ENCODE peak calls at places on chromosomes 16 and 17, in nine cellular contexts. I is sigmoid colon, W is GM12891, B is stomach, H is GM23338, F is prostate gland, A is breast epithelium, P is SK-N-MC, Z is SK-N-SH. O is an unnamed sample.

GRCh38 chr16:72848759-72849664 is 198.9 kb downstream of the ZFHX3 start:
- DNase-seq in I (peak; percentile 94), W (no peak), B (peak; percentile 92), H (no peak), F (peak; percentile 86), A (peak; percentile 84), P (no peak), Z (peak; percentile 82), O (no peak)

GRCh38 chr17:82121660-82122629 is 23.9 kb upstream of the FASN start:
- DNase-seq in I (no peak), W (no peak), B (no peak), H (no peak), F (no peak), A (no peak), P (no peak), Z (peak; percentile 55), O (no peak)

GRCh38 chr16:17364319-17365210 is 106.2 kb downstream of the XYLT1 start:
- DNase-seq in I (no peak), W (no peak), B (no peak), H (no peak), F (peak; percentile 53), A (no peak), P (peak; percentile 22), Z (peak; percentile 25), O (no peak)

GRCh38 chr17:52930145-52930544 is 771.6 kb upstream of the CA10 start:
- DNase-seq in I (no peak), W (no peak), B (no peak), H (no peak), F (no peak), A (no peak), P (no peak), Z (no peak), O (no peak)

GRCh38 chr16:77675464-77676324 is 46.6 kb upstream of the NUDT7 start:
- DNase-seq in I (peak; percentile 78), W (peak; percentile 51), B (peak; percentile 69), H (peak; percentile 86), F (peak; percentile 75), A (peak; percentile 62), P (no peak), Z (peak; percentile 79), O (no peak)

GRCh38 chr16:85483424-85483823 is 129.7 kb upstream of the GSE1 start:
- DNase-seq in I (no peak), W (no peak), B (no peak), H (no peak), F (no peak), A (no peak), P (no peak), Z (no peak), O (no peak)

GRCh38 chr17:54976316-54976715 is 7.8 kb downstream of the STXBP4 start:
- DNase-seq in I (no peak), W (no peak), B (no peak), H (no peak), F (no peak), A (no peak), P (no peak), Z (no peak), O (no peak)

GRCh38 chr16:89170346-89171215 is 967 bp upstream of the CDH15 start:
- DNase-seq in I (no peak), W (no peak), B (peak; percentile 64), H (peak; percentile 91), F (no peak), A (no peak), P (no peak), Z (no peak), O (peak; percentile 82)

GRCh38 chr16:60645541-60645940 is 1390.7 kb downstream of the CDH8 start:
- DNase-seq in I (no peak), W (no peak), B (no peak), H (no peak), F (no peak), A (no peak), P (no peak), Z (peak; percentile 17), O (no peak)

GRCh38 chr17:50218071-50218759 is 16.8 kb upstream of the COL1A1 start:
- DNase-seq in I (no peak), W (no peak), B (no peak), H (no peak), F (no peak), A (no peak), P (no peak), Z (no peak), O (no peak)

GRCh38 chr17:78124836-78125137 is 3.8 kb downstream of the TMC6 start:
- DNase-seq in I (no peak), W (no peak), B (no peak), H (no peak), F (no peak), A (no peak), P (no peak), Z (no peak), O (no peak)

GRCh38 chr17:78124081-78124835 is 4.3 kb downstream of the TMC6 start:
- DNase-seq in I (no peak), W (no peak), B (no peak), H (no peak), F (no peak), A (no peak), P (no peak), Z (no peak), O (peak; percentile 94)

GRCh38 chr17:78122991-78123249 is 5.6 kb downstream of the TMC6 start:
- DNase-seq in I (no peak), W (no peak), B (no peak), H (no peak), F (no peak), A (no peak), P (no peak), Z (no peak), O (peak; percentile 76)

GRCh38 chr17:78122221-78122990 is 6.1 kb downstream of the TMC6 start:
- DNase-seq in I (no peak), W (no peak), B (no peak), H (no peak), F (no peak), A (no peak), P (no peak), Z (no peak), O (peak; percentile 78)

GRCh38 chr17:78123258-78123929 is 5.2 kb downstream of the TMC6 start:
- DNase-seq in I (no peak), W (no peak), B (no peak), H (no peak), F (no peak), A (no peak), P (no peak), Z (no peak), O (no peak)
- TF ChIP-seq POLR2AphosphoS5 in I (no peak), W (no peak), B (no peak), H (no peak), F (no peak), A (no peak), P (no peak), Z (no peak), O (no peak)

GRCh38 chr17:41738077-41738800 is 3.8 kb upstream of the HAP1 start:
- DNase-seq in I (peak; percentile 88), W (peak; percentile 89), B (peak; percentile 90), H (peak; percentile 93), F (peak; percentile 63), A (peak; percentile 76), P (peak; percentile 50), Z (peak; percentile 92), O (peak; percentile 94)
- TF ChIP-seq POLR2AphosphoS5 in I (no peak), W (no peak), B (no peak), H (no peak), F (peak; percentile 84), A (peak; percentile 55), P (no peak), Z (no peak), O (peak; percentile 65)

GRCh38 chr16:75265911-75266701 is 14.7 kb upstream of the BCAR1 start:
- DNase-seq in I (peak; percentile 90), W (peak; percentile 93), B (peak; percentile 89), H (peak; percentile 92), F (peak; percentile 37), A (no peak), P (no peak), Z (peak; percentile 99), O (no peak)
- TF ChIP-seq POLR2AphosphoS5 in I (peak; percentile 39), W (no peak), B (peak; percentile 53), H (peak; percentile 56), F (peak; percentile 28), A (peak; percentile 52), P (no peak), Z (peak; percentile 64), O (peak; percentile 65)

GRCh38 chr16:71198408-71198807 is 32.1 kb downstream of the HYDIN start:
- DNase-seq in I (no peak), W (no peak), B (no peak), H (no peak), F (no peak), A (no peak), P (no peak), Z (no peak), O (no peak)
- TF ChIP-seq POLR2AphosphoS5 in I (no peak), W (no peak), B (no peak), H (no peak), F (no peak), A (no peak), P (no peak), Z (no peak), O (no peak)

GRCh38 chr17:2893422-2893914 is 97.2 kb downstream of the RAP1GAP2 start:
- DNase-seq in I (no peak), W (no peak), B (peak; percentile 90), H (no peak), F (no peak), A (no peak), P (no peak), Z (no peak), O (no peak)
- TF ChIP-seq POLR2AphosphoS5 in I (no peak), W (no peak), B (peak; percentile 84), H (no peak), F (no peak), A (no peak), P (no peak), Z (no peak), O (no peak)

DNA sequence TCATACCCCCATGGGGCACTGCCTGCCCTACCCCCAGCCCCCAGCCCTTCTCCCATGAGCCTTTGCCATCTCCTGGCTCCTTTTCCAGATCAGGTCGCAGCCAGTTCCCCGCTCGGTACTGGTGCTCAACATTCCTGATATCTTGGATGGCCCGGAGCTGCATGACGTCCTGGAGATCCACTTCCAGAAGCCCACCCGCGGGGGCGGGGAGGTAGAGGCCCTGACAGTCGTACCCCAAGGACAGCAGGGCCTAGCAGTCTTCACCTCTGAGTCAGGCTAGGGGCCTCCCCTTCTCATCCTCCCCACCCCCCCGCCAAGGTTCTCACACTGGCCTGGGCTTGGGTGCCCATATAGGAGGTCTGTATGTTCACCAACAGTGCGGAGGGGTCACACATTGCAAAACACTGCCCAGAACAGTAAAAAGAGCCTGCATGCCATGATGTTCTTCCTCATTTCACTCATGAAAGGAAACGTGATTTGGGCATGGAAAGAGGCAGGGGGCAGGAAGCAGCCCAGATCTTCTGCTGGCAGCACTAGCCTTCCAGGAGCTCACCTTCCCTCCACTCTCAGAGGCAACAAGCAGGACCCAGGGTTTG is 7.5 kb downstream of the IFI35 start:
- DNase-seq in I (peak; percentile 68), W (no peak), B (no peak), H (no peak), F (no peak), A (no peak), P (no peak), Z (no peak), O (no peak)
- TF ChIP-seq POLR2AphosphoS5 in I (no peak), W (no peak), B (no peak), H (peak; percentile 29), F (no peak), A (no peak), P (no peak), Z (no peak), O (no peak)